ENCODE peak calls at places on chromosomes 12 and 14, in nine cellular contexts. G is ACHN; O is stimulated activated CD4-positive, alpha-beta T cell treated with anti-CD3 and anti-CD28 coated beads, Interleukin-2, amount 100 ng/mL, for 24 hours; W is activated T-helper 1 cell treated with anti-CD3 and anti-CD28 coated beads, Interleukin-2, amount 50 U/mL, for 16 hours; J is GM13977; Y is stromal cell of bone marrow; U is kidney glomerular epithelial cell; L is heart right ventricle; A is right cardiac atrium. Z is an unnamed sample.

GRCh38 chr12:72098622-72099021 is 160.0 kb downstream of the TPH2 start:
- DNase-seq in U (no peak), O (no peak), A (no peak), G (no peak), Y (peak; percentile 1), W (no peak), L (no peak), J (no peak), Z (no peak)

GRCh38 chr12:110560048-110560447 is 23.1 kb downstream of the PPTC7 start:
- DNase-seq in A (no peak), J (no peak), O (no peak), W (no peak), Y (no peak), L (no peak), U (no peak), G (no peak), Z (no peak)

GRCh38 chr12:52913424-52913821 is 8.5 kb upstream of the KRT8 start:
- DNase-seq in A (no peak), W (no peak), G (no peak), O (no peak), Y (no peak), L (no peak), U (no peak), J (no peak), Z (no peak)

GRCh38 chr12:109387425-109388166 is 39.9 kb downstream of the MYO1H start:
- DNase-seq in O (no peak), U (peak; percentile 2), Y (peak; percentile 22), J (no peak), A (no peak), W (no peak), G (peak; percentile 70), L (no peak), Z (peak; percentile 57)

GRCh38 chr14:95069547-95069946 is 87.8 kb downstream of the DICER1 start:
- DNase-seq in Y (no peak), G (no peak), U (no peak), A (no peak), J (no peak), O (no peak), W (no peak), L (no peak), Z (no peak)

GRCh38 chr12:93740721-93741120 is 63.5 kb downstream of the CRADD start:
- DNase-seq in O (no peak), U (no peak), W (no peak), Y (peak; percentile 54), A (no peak), J (no peak), L (no peak), G (peak; percentile 61), Z (peak; percentile 73)

GRCh38 chr14:106883218-106883692 is 1356.9 kb downstream of the TMEM121 start:
- DNase-seq in J (no peak), O (peak; percentile 49), U (no peak), Y (no peak), L (no peak), A (peak; percentile 74), G (no peak), W (no peak), Z (peak; percentile 43)

GRCh38 chr12:94172973-94173372 is 24.6 kb downstream of the PLXNC1 start:
- DNase-seq in U (no peak), O (no peak), Y (peak; percentile 44), J (no peak), L (no peak), W (no peak), A (no peak), G (no peak), Z (peak; percentile 97)

GRCh38 chr12:10673660-10674384 is at the start of gene STYK1:
- DNase-seq in A (peak; percentile 64), W (peak; percentile 41), O (peak; percentile 71), Y (no peak), J (peak; percentile 78), U (peak; percentile 48), L (peak; percentile 12), G (peak; percentile 82), Z (peak; percentile 66)

GRCh38 chr14:74973003-74973614 is 17.7 kb upstream of the PGF start:
- DNase-seq in J (no peak), U (no peak), O (no peak), L (peak; percentile 84), G (no peak), A (peak; percentile 88), W (no peak), Y (no peak), Z (no peak)

GRCh38 chr14:63155511-63156189 is 48.6 kb upstream of the RHOJ start:
- DNase-seq in G (no peak), A (no peak), W (no peak), O (no peak), Y (peak; percentile 38), L (no peak), J (no peak), U (no peak), Z (peak; percentile 18)

GRCh38 chr12:6333029-6333428 is 8.8 kb downstream of the TNFRSF1A start:
- DNase-seq in U (no peak), A (no peak), Y (no peak), J (no peak), L (no peak), O (no peak), G (no peak), W (no peak), Z (no peak)

GRCh38 chr14:68977137-68977740 is 1.9 kb downstream of the ACTN1 start:
- DNase-seq in Y (no peak), W (no peak), A (no peak), U (peak; percentile 71), O (no peak), J (no peak), G (no peak), L (no peak), Z (no peak)

GRCh38 chr14:73237219-73237785 is at the start of gene PAPLN:
- DNase-seq in A (peak; percentile 75), O (no peak), W (no peak), L (no peak), J (peak; percentile 70), G (peak; percentile 29), Y (no peak), U (peak; percentile 44), Z (peak; percentile 43)

GRCh38 chr12:131940121-131940520 is 9.6 kb upstream of the EP400 start:
- DNase-seq in Y (no peak), G (no peak), U (no peak), L (no peak), A (no peak), J (no peak), O (no peak), W (no peak), Z (no peak)

GRCh38 chr12:109393437-109394345 is 46.0 kb downstream of the MYO1H start:
- DNase-seq in W (no peak), J (peak; percentile 76), O (peak; percentile 27), G (peak; percentile 72), U (peak; percentile 68), Y (peak; percentile 33), A (no peak), L (peak; percentile 11), Z (peak; percentile 71)

GRCh38 chr14:69079188-69079742 is 73.7 kb downstream of the DCAF5 start:
- DNase-seq in W (no peak), A (no peak), G (peak; percentile 78), U (peak; percentile 98), L (no peak), Y (no peak), O (no peak), J (no peak), Z (peak; percentile 89)

GRCh38 chr14:79705126-79705894 is 506.0 kb downstream of the DIO2 start:
- DNase-seq in L (no peak), W (no peak), Y (no peak), A (no peak), O (no peak), J (no peak), U (no peak), G (no peak), Z (no peak)